ENCODE peak calls at places on chromosomes 13 and 19, in six cellular contexts. S is activated CD8-positive, alpha-beta memory T cell treated with anti-CD3 and anti-CD28 coated beads, Interleukin-2, amount 10 ng/mL, durations not matched to agents 7 days and 5 days; I is NCI-H146; Z is AG10803; U is CD8-positive, alpha-beta memory T cell; T is AG08396. W is an unnamed sample.

GRCh38 chr13:95485045-95485517 is 67.4 kb upstream of the CLDN10 start:
- DNase-seq in T (no peak), U (no peak), I (no peak), Z (no peak), S (no peak), W (peak)

GRCh38 chr13:114303700-114304327 is 10.5 kb upstream of the CHAMP1 start:
- DNase-seq in T (no peak), U (no peak), S (no peak), I (no peak), Z (no peak), W (no peak)

GRCh38 chr13:94233401-94233800 is 246.1 kb downstream of the DCT start:
- DNase-seq in T (peak), Z (peak), I (no peak), U (no peak), S (no peak), W (peak)

GRCh38 chr19:4368128-4368820 is 24.9 kb downstream of the MPND start:
- DNase-seq in U (no peak), T (peak), S (no peak), I (no peak), Z (no peak), W (no peak)

GRCh38 chr13:28531195-28531955 is 36.4 kb upstream of the FLT1 start:
- DNase-seq in U (no peak), S (no peak), T (peak), Z (peak), I (peak), W (no peak)

GRCh38 chr19:16153582-16154336 is 10.3 kb downstream of the HSH2D start:
- DNase-seq in S (peak), T (no peak), Z (no peak), U (no peak), I (no peak), W (no peak)

GRCh38 chr19:4058696-4059492 is 7.8 kb downstream of the ZBTB7A start:
- DNase-seq in Z (no peak), T (no peak), I (no peak), U (no peak), S (no peak), W (no peak)

GRCh38 chr19:15649526-15649925 is 8.8 kb downstream of the CYP4F3 start:
- DNase-seq in Z (no peak), S (no peak), U (no peak), T (no peak), I (no peak), W (no peak)

GRCh38 chr19:34664870-34665269 is 12.1 kb downstream of the SCGB2B2 start:
- DNase-seq in U (no peak), I (no peak), S (no peak), Z (no peak), T (no peak), W (no peak)

GRCh38 chr19:7507884-7508283 is 8.0 kb upstream of the ZNF358 start:
- DNase-seq in I (peak), Z (peak), T (peak), U (no peak), S (no peak), W (peak)

GRCh38 chr13:65336106-65336603 is 1894.0 kb downstream of the PCDH9 start:
- DNase-seq in Z (no peak), S (no peak), T (no peak), I (no peak), U (no peak), W (no peak)

GRCh38 chr13:97221046-97221445 is 1.1 kb upstream of the MBNL2 start:
- DNase-seq in I (no peak), T (no peak), U (no peak), S (no peak), Z (no peak), W (no peak)

GRCh38 chr13:92843549-92843948 is 383.1 kb upstream of the GPC6 start:
- DNase-seq in S (no peak), Z (peak), U (no peak), T (peak), I (peak), W (no peak)

GRCh38 chr13:33169273-33169980 is 116.1 kb downstream of the STARD13 start:
- DNase-seq in I (no peak), U (no peak), S (no peak), Z (peak), T (peak), W (no peak)

GRCh38 chr19:18894254-18895037 is 1.5 kb downstream of the CERS1 start:
- DNase-seq in I (peak), T (peak), Z (no peak), U (no peak), S (no peak), W (peak)

GRCh38 chr13:109228211-109228610 is 558.2 kb downstream of the IRS2 start:
- DNase-seq in Z (no peak), S (no peak), I (no peak), T (no peak), U (no peak), W (no peak)

GRCh38 chr13:95641961-95642621 is 2.4 kb downstream of the DZIP1 start:
- DNase-seq in I (no peak), U (no peak), Z (peak), S (no peak), T (peak), W (no peak)

GRCh38 chr13:29494520-29494919 is 101.0 kb downstream of the SLC7A1 start:
- DNase-seq in U (no peak), T (no peak), Z (no peak), S (no peak), I (no peak), W (no peak)

GRCh38 chr19:19750842-19751790 is 18.2 kb upstream of the ZNF14 start:
- DNase-seq in U (no peak), Z (no peak), I (no peak), S (no peak), T (no peak), W (no peak)

GRCh38 chr19:6718111-6718740 is 2.2 kb downstream of the C3 start:
- DNase-seq in S (no peak), T (no peak), I (no peak), Z (no peak), U (no peak), W (no peak)

GRCh38 chr13:73292127-73292526 is 233.3 kb downstream of the KLF5 start:
- DNase-seq in I (no peak), T (no peak), S (no peak), Z (no peak), U (no peak), W (no peak)

GRCh38 chr13:48404952-48405351 is 8.0 kb downstream of the LPAR6 start:
- DNase-seq in U (no peak), Z (peak), I (no peak), S (no peak), T (no peak), W (no peak)

GRCh38 chr13:60335531-60335930 is 61.5 kb upstream of the TDRD3 start:
- DNase-seq in Z (peak), T (no peak), I (peak), U (peak), S (no peak), W (no peak)

GRCh38 chr19:1312732-1313694 is 27.3 kb downstream of the EFNA2 start:
- DNase-seq in I (no peak), U (no peak), Z (peak), T (peak), S (no peak), W (peak)

GRCh38 chr13:49936943-49937273 is 768 bp upstream of the SPRYD7 start:
- DNase-seq in Z (peak), S (no peak), U (no peak), T (no peak), I (peak), W (no peak)

GRCh38 chr19:4873930-4874329 is 6.5 kb upstream of the PLIN3 start:
- DNase-seq in U (no peak), I (no peak), S (no peak), T (no peak), Z (no peak), W (no peak)

GRCh38 chr19:58356236-58356970 is 3.1 kb upstream of the A1BG start:
- DNase-seq in U (peak), T (peak), Z (peak), S (peak), I (no peak), W (no peak)

W was measured in H54.